ENCODE peak calls at places on chromosomes 1 and 21, in ten cellular contexts. X is astrocyte, L is mesenchymal stem cell, E is kidney, P is fibroblast of lung, Y is neural progenitor cell, D is K562, I is mammary epithelial cell, A is colonic mucosa, S is GM23248. H is an unnamed sample.
A peak's percentile ranks its signal among the peaks of the same experiment; 100 is the strongest.

GRCh38 chr1:241822846-241823245 is 25.2 kb upstream of the EXO1 start:
- DNase-seq in X (no peak), L (no peak), E (no peak), P (no peak), Y (no peak), D (no peak), I (no peak), A (no peak), S (peak; percentile 15), H (no peak)

GRCh38 chr1:54337928-54338327 is 68.3 kb downstream of the SSBP3 start:
- DNase-seq in X (no peak), L (peak; percentile 52), E (no peak), P (no peak), Y (no peak), D (no peak), I (no peak), A (no peak), S (peak; percentile 47), H (no peak)

GRCh38 chr1:178486100-178487069 is 10.4 kb downstream of the CLEC20A start:
- DNase-seq in X (no peak), L (no peak), E (no peak), P (peak; percentile 9), Y (no peak), D (no peak), I (no peak), A (no peak), S (peak; percentile 17), H (no peak)

GRCh38 chr1:54459714-54460113 is 53.5 kb upstream of the SSBP3 start:
- DNase-seq in X (no peak), L (no peak), E (peak; percentile 62), P (no peak), Y (no peak), D (no peak), I (no peak), A (no peak), S (no peak), H (no peak)

GRCh38 chr1:172951728-172952365 is 98.9 kb downstream of the TNFSF18 start:
- DNase-seq in X (peak; percentile 86), L (peak; percentile 85), E (peak; percentile 62), P (peak; percentile 84), Y (no peak), D (no peak), I (peak; percentile 91), A (no peak), S (peak; percentile 44), H (no peak)

GRCh38 chr1:22831729-22832413 is 121.2 kb downstream of the EPHB2 start:
- DNase-seq in X (peak; percentile 94), L (peak; percentile 93), E (peak; percentile 80), P (peak; percentile 96), Y (no peak), D (no peak), I (peak; percentile 98), A (peak; percentile 63), S (peak; percentile 98), H (peak; percentile 91)

GRCh38 chr21:33587792-33588484 is 546 bp downstream of the DONSON start:
- DNase-seq in X (peak; percentile 7), L (peak; percentile 52), E (peak; percentile 83), P (peak; percentile 26), Y (peak; percentile 64), D (peak; percentile 57), I (peak; percentile 41), A (peak; percentile 49), S (peak; percentile 64), H (no peak)

GRCh38 chr1:27435566-27436203 is 43.3 kb downstream of the GPR3 start:
- DNase-seq in X (no peak), L (peak; percentile 57), E (no peak), P (no peak), Y (no peak), D (no peak), I (no peak), A (no peak), S (peak; percentile 6), H (no peak)

DNA sequence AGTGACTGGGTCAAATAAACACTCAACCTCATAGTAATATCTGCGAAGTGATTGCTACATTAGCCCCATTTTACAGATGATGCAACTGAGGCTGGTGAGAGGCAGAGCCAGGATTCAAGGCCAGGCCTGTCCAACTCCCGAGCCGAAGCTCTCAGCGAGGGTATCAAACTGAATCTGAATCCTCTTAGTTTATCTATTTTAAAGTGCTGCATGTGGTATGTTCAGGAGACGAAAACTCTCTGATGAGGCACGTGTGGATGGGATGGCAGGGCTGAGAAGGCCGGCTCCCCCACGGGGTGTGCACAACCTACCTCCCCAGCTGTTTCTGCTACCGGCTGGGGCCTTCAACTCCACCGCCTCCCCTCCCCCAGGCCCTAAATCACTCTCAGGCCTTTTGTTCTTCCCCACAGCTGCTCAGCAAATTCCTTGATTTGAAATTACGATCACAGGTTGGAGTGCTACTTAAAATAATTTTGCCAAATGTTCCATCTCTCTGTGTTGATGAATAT is 171.8 kb downstream of the TOMM20 start:
- DNase-seq in X (no peak), L (no peak), E (no peak), P (no peak), Y (peak; percentile 65), D (peak; percentile 68), I (no peak), A (peak; percentile 40), S (no peak), H (no peak)
- H3K4me1 ChIP-seq in X (peaks cover 47% of the 10 kb centered on the region), L (peaks cover 48% of the 10 kb centered on the region), E (peaks cover 63% of the 10 kb centered on the region), P (peaks cover 34% of the 10 kb centered on the region), Y (peaks cover 55% of the 10 kb centered on the region), D (peaks cover 41% of the 10 kb centered on the region), I (peaks cover 9% of the 10 kb centered on the region), A (peaks cover 35% of the 10 kb centered on the region), S (peaks cover 39% of the 10 kb centered on the region), H (peaks cover 8% of the 10 kb centered on the region)

DNA sequence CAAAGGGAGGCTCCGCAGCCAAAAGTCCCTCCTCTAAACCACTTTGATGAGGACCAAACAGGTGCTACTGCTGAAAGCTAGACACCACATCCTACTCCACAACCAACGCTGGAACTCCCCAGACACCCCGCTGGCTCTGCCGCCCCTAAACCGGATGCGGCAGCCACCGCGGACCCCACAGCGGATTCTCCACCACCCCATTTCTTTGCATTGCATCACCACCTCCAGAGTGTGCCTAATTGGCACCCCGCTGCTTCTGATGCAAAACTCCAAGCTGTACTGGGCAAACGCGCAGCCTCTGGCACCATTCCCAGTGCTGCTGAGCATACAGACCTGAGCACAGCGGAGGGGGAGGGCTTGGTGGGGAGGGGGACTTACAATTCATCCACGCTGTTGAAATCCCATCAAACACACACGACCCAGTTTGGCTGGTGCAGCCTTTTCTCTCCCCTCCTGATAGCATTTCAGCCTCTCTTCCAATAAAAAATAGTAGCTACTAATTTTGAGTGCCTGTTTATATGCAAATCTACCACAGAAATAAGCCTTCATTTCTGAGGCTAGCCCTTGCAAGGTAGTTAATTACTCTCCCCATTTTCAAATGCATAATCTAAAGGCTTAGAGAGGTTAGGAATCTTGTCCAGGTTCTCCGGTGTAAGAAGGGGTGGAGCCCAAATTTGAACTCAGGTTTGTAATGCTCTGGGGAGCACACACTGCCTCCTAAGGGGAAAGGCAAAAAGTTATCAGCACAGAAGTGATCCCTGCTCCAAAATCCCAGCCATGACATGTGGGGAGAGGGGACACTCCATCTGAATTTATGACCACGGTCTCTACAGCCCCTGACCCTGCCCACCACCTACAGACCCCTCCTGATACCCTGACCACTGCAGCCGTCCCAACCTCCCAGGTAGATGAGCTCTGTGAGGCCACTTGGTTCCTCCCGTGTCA is 12.2 kb upstream of the RGS16 start:
- DNase-seq in X (peak; percentile 49), L (peak; percentile 41), E (peak; percentile 86), P (peak; percentile 57), Y (peak; percentile 81), D (no peak), I (peak; percentile 6), A (peak; percentile 64), S (peak; percentile 70), H (no peak)
- H3K9ac ChIP-seq in X (no peak overlapping the region), L (peak overlapping the region; percentile 88), E (no peak overlapping the region), P (no peak overlapping the region), Y (no peak overlapping the region), D (no peak overlapping the region), I (no peak overlapping the region), A (no peak overlapping the region), S (peak overlapping the region; percentile 83), H (no peak overlapping the region)

GRCh38 chr21:44866780-44867179 is 6.7 kb downstream of the PTTG1IP start:
- DNase-seq in X (peak; percentile 90), L (peak; percentile 86), E (no peak), P (peak; percentile 93), Y (no peak), D (no peak), I (no peak), A (no peak), S (peak; percentile 34), H (no peak)

GRCh38 chr21:44869860-44870747 is 3.4 kb downstream of the PTTG1IP start:
- DNase-seq in X (peak; percentile 96), L (peak; percentile 97), E (peak; percentile 66), P (peak; percentile 98), Y (peak; percentile 40), D (peak; percentile 68), I (peak; percentile 90), A (no peak), S (peak; percentile 96), H (no peak)

GRCh38 chr21:44867464-44867863 is 6.0 kb downstream of the PTTG1IP start:
- DNase-seq in X (no peak), L (no peak), E (peak; percentile 64), P (no peak), Y (no peak), D (no peak), I (no peak), A (no peak), S (no peak), H (no peak)

GRCh38 chr21:44867999-44868700 is 5.3 kb downstream of the PTTG1IP start:
- DNase-seq in X (no peak), L (no peak), E (peak; percentile 32), P (no peak), Y (no peak), D (no peak), I (no peak), A (no peak), S (no peak), H (no peak)

DNA sequence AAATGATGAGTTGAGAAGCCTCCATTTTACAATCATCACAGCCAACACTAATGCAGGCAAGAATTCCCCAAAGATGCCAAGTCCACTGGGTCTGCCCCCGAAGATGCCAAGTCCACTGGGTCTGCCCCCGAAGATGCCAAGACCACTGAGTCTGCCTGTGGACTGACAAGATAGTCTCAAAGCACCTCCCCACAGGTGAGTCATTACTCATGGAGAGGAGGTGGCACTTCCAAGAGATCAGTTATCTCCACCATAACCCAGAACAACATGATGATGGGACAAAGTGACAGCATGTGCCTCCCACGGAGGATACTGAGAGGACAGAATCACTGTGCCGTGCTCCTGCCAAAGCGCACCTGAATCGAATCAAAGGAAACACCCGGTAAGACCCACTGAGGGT is 4.8 kb downstream of the PTTG1IP start:
- DNase-seq in X (no peak), L (no peak), E (no peak), P (no peak), Y (no peak), D (no peak), I (no peak), A (no peak), S (no peak), H (no peak)
- H3K4me1 ChIP-seq in X (peaks cover 72% of the 10 kb centered on the region), L (peaks cover 52% of the 10 kb centered on the region), E (peaks cover 43% of the 10 kb centered on the region), P (peaks cover 42% of the 10 kb centered on the region), Y (peaks cover 7% of the 10 kb centered on the region), D (peaks cover 38% of the 10 kb centered on the region), I (peaks cover 61% of the 10 kb centered on the region), A (peaks cover 13% of the 10 kb centered on the region), S (peaks cover 63% of the 10 kb centered on the region), H (peaks cover 33% of the 10 kb centered on the region)

DNA sequence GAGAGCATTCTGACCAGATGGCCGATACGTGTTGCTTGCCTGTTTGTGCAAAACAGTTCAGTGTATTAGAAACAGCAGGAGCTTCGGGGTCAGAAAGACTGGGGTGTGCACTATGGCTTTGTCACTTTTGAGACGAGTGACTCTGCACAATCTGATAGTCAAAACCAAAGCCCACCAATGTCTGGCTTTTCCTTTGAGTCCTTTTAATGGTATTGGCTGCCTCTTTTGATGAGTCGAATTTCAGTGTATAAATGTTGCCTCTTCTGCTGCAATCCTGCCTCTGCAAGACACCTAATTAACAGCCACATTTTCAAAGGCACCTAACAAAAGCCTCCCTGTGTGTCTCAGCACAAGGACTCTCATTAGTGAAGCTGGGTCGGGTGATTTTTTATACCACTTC is 444.6 kb downstream of the AJAP1 start:
- DNase-seq in X (no peak), L (no peak), E (no peak), P (no peak), Y (peak; percentile 47), D (no peak), I (no peak), A (no peak), S (no peak), H (no peak)
- H3K9ac ChIP-seq in X (no peak overlapping the region), L (no peak overlapping the region), E (no peak overlapping the region), P (no peak overlapping the region), Y (no peak overlapping the region), D (no peak overlapping the region), I (no peak overlapping the region), A (no peak overlapping the region), S (no peak overlapping the region), H (no peak overlapping the region)